ENCODE peak calls at places on chromosomes 1 and 21, in nine cellular contexts. S, N, K, A, V, B, O, D and W are unnamed samples.
A peak's percentile ranks its signal among the peaks of the same experiment; 100 is the strongest.

GRCh38 chr1:94643776-94644175 is 102.2 kb upstream of the F3 start:
- DNase-seq in N (no peak), A (no peak), O (no peak), B (no peak), V (no peak), S (no peak), D (no peak), K (no peak), W (no peak)

GRCh38 chr1:235697517-235697916 is 47.9 kb upstream of the GNG4 start:
- DNase-seq in B (no peak), N (no peak), A (peak; percentile 76), K (no peak), S (no peak), V (no peak), D (no peak), O (no peak), W (no peak)

GRCh38 chr1:91817506-91817905 is 68.4 kb downstream of the TGFBR3 start:
- DNase-seq in B (no peak), K (no peak), N (no peak), A (no peak), V (no peak), D (no peak), O (no peak), S (no peak), W (no peak)

GRCh38 chr1:31266547-31266946 is 26.9 kb upstream of the NKAIN1 start:
- DNase-seq in K (no peak), V (no peak), A (no peak), O (peak; percentile 20), B (no peak), N (no peak), S (no peak), D (no peak), W (no peak)

GRCh38 chr1:240646861-240647260 is 34.9 kb upstream of the GREM2 start:
- DNase-seq in S (no peak), B (no peak), N (no peak), K (no peak), V (no peak), A (no peak), O (no peak), D (no peak), W (no peak)

GRCh38 chr1:52552236-52552504 is 722 bp downstream of the TUT4 start:
- DNase-seq in V (peak; percentile 65), N (peak; percentile 44), S (peak; percentile 58), K (no peak), D (peak; percentile 9), B (no peak), A (peak; percentile 73), O (peak; percentile 88), W (peak; percentile 75)

GRCh38 chr1:8733463-8733862 is 84.0 kb downstream of the RERE start:
- DNase-seq in S (no peak), N (no peak), B (no peak), A (no peak), D (no peak), O (no peak), K (no peak), V (no peak), W (no peak)

GRCh38 chr1:114216431-114217173 is 62.9 kb upstream of the SYT6 start:
- DNase-seq in O (no peak), S (no peak), D (no peak), N (no peak), A (no peak), B (peak; percentile 53), K (no peak), V (peak; percentile 89), W (no peak)

GRCh38 chr1:71521655-71522264 is 440.9 kb upstream of the ZRANB2 start:
- DNase-seq in A (peak; percentile 61), K (peak; percentile 30), B (no peak), D (peak; percentile 3), O (peak; percentile 78), N (no peak), S (no peak), V (peak; percentile 65), W (peak; percentile 39)

GRCh38 chr1:53558916-53559315 is 99.7 kb downstream of the DMRTB1 start:
- DNase-seq in O (no peak), B (no peak), K (no peak), A (no peak), S (no peak), D (no peak), N (no peak), V (no peak), W (no peak)

GRCh38 chr1:202036595-202037387 is 26.4 kb downstream of the ELF3 start:
- DNase-seq in S (no peak), A (no peak), D (no peak), B (no peak), V (no peak), O (no peak), N (no peak), K (no peak), W (no peak)

GRCh38 chr1:202168861-202169260 is 8.5 kb upstream of the PTPN7 start:
- DNase-seq in S (no peak), A (no peak), N (no peak), B (no peak), D (no peak), O (no peak), K (no peak), V (no peak), W (no peak)

GRCh38 chr1:145961425-145962156 is 2.8 kb downstream of the ANKRD34A start:
- DNase-seq in O (peak; percentile 58), K (no peak), S (no peak), V (peak; percentile 10), D (peak; percentile 51), B (no peak), A (no peak), N (peak; percentile 59), W (no peak)

GRCh38 chr1:58764294-58764978 is 19.4 kb downstream of the JUN start:
- DNase-seq in N (no peak), V (no peak), A (peak; percentile 85), D (no peak), K (peak; percentile 90), B (no peak), O (peak; percentile 80), S (no peak), W (peak; percentile 35)

GRCh38 chr1:116231752-116232151 is 120.6 kb downstream of the MAB21L3 start:
- DNase-seq in O (no peak), A (no peak), K (no peak), B (no peak), N (no peak), V (no peak), S (no peak), D (no peak), W (no peak)

GRCh38 chr1:228691926-228692325 is 43.4 kb upstream of the RHOU start:
- DNase-seq in B (peak; percentile 17), D (peak; percentile 45), O (peak; percentile 53), A (peak; percentile 58), S (no peak), N (no peak), K (peak; percentile 16), V (peak; percentile 30), W (peak; percentile 56)

GRCh38 chr1:53413175-53414001 is 45.8 kb upstream of the DMRTB1 start:
- DNase-seq in D (no peak), S (peak; percentile 38), B (no peak), O (peak; percentile 78), N (peak; percentile 25), A (peak; percentile 76), K (peak; percentile 94), V (no peak), W (peak; percentile 86)

GRCh38 chr1:26280333-26281042 is 602 bp downstream of the SH3BGRL3 start:
- DNase-seq in D (peak; percentile 68), O (peak; percentile 64), N (no peak), V (no peak), S (no peak), A (peak; percentile 60), B (no peak), K (peak; percentile 77), W (peak; percentile 44)

GRCh38 chr21:20570824-20571232 is 427.4 kb upstream of the NCAM2 start:
- DNase-seq in B (no peak), K (peak; percentile 31), D (no peak), O (no peak), V (no peak), S (no peak), N (no peak), A (no peak), W (peak; percentile 44)

GRCh38 chr1:37755290-37755689 is 9.6 kb downstream of the EPHA10 start:
- DNase-seq in N (no peak), A (no peak), S (no peak), B (no peak), V (no peak), K (no peak), D (no peak), O (no peak), W (no peak)

GRCh38 chr21:43024737-43025136 is 50.4 kb downstream of the PKNOX1 start:
- DNase-seq in A (no peak), O (no peak), B (no peak), K (no peak), D (no peak), V (no peak), N (no peak), S (no peak), W (no peak)

GRCh38 chr1:203328714-203329122 is 22.2 kb downstream of the FMOD start:
- DNase-seq in S (no peak), B (no peak), A (no peak), O (no peak), V (peak; percentile 63), K (no peak), D (peak; percentile 23), N (no peak), W (no peak)

GRCh38 chr1:110237406-110238152 is 27.5 kb downstream of the KCNC4 start:
- DNase-seq in K (no peak), N (no peak), B (no peak), D (no peak), O (no peak), V (no peak), S (no peak), A (peak; percentile 10), W (no peak)

GRCh38 chr1:43303477-43304286 is 2.9 kb downstream of the TIE1 start:
- DNase-seq in S (no peak), A (no peak), B (no peak), K (no peak), V (no peak), O (no peak), D (no peak), N (no peak), W (no peak)

GRCh38 chr1:40314721-40315238 is 2.3 kb downstream of the COL9A2 start:
- DNase-seq in A (no peak), K (no peak), B (no peak), D (no peak), S (no peak), N (no peak), V (no peak), O (no peak), W (no peak)

GRCh38 chr1:7352364-7352763 is 418.7 kb upstream of the VAMP3 start:
- DNase-seq in S (no peak), A (no peak), V (no peak), O (no peak), K (no peak), B (no peak), D (no peak), N (no peak), W (no peak)

GRCh38 chr1:68826861-68827260 is 330.0 kb upstream of the DEPDC1 start:
- DNase-seq in N (no peak), A (no peak), S (no peak), V (no peak), D (no peak), B (no peak), K (no peak), O (no peak), W (no peak)

GRCh38 chr1:19420606-19421005 is 64.7 kb downstream of the CAPZB start:
- DNase-seq in S (no peak), D (no peak), K (no peak), A (no peak), O (no peak), N (no peak), B (no peak), V (no peak), W (no peak)

GRCh38 chr1:235549361-235550139 is 45.3 kb upstream of the B3GALNT2 start:
- DNase-seq in V (no peak), N (no peak), O (no peak), K (no peak), A (no peak), B (no peak), D (no peak), S (no peak), W (no peak)